ENCODE peak calls at places on chromosomes 3 and 15, in five cellular contexts. S is cardiac fibroblast, T is Calu3, V is posterior vena cava, Q is HFF-Myc. L is an unnamed sample.

GRCh38 chr3:21893250-21893649 is 142.2 kb upstream of the ZNF385D start:
- DNase-seq in S (peak), T (no peak), V (no peak), Q (no peak), L (no peak)

GRCh38 chr15:100612539-100612938 is 10.2 kb downstream of the ASB7 start:
- DNase-seq in S (no peak), T (no peak), V (no peak), Q (no peak), L (no peak)

GRCh38 chr3:52535411-52536111 is 844 bp upstream of the UQCC5 start:
- DNase-seq in S (no peak), T (no peak), V (no peak), Q (no peak), L (no peak)

GRCh38 chr15:63234479-63234878 is 42.9 kb upstream of the APH1B start:
- DNase-seq in S (peak), T (peak), V (no peak), Q (no peak), L (no peak)

GRCh38 chr3:157142315-157142714 is 17.6 kb downstream of the CCNL1 start:
- DNase-seq in S (no peak), T (no peak), V (no peak), Q (no peak), L (no peak)

GRCh38 chr15:84811151-84811550 is 6.0 kb upstream of the ALPK3 start:
- DNase-seq in S (no peak), T (no peak), V (no peak), Q (no peak), L (no peak)

GRCh38 chr15:62878070-62878469 is 164.5 kb upstream of the TPM1 start:
- DNase-seq in S (no peak), T (no peak), V (no peak), Q (no peak), L (no peak)

GRCh38 chr15:41775651-41776050 is 1.4 kb downstream of the MAPKBP1 start:
- DNase-seq in S (peak), T (no peak), V (no peak), Q (no peak), L (no peak)

GRCh38 chr3:113436794-113437193 is 4.5 kb downstream of the CFAP44 start:
- DNase-seq in S (peak), T (no peak), V (no peak), Q (peak), L (no peak)

GRCh38 chr3:133230191-133230590 is 169.7 kb upstream of the BFSP2 start:
- DNase-seq in S (peak), T (no peak), V (no peak), Q (no peak), L (no peak)